ENCODE peak calls at places on chromosomes 12 and 14, in eight cellular contexts. S, C, N, D, Q, V, X and Y are unnamed samples.

GRCh38 chr12:18439541-18439940 is 178.2 kb downstream of the PIK3C2G start:
- DNase-seq in S (no peak), C (no peak), N (no peak), D (no peak), Q (no peak), V (no peak), X (no peak), Y (no peak)

GRCh38 chr12:4809013-4809448 is 88.8 kb downstream of the GALNT8 start:
- DNase-seq in S (no peak), C (peak; percentile 27), N (no peak), D (peak; percentile 72), Q (no peak), V (peak; percentile 49), X (no peak), Y (no peak)

GRCh38 chr14:93991212-93991611 is 5.9 kb upstream of the CCDC197 start:
- DNase-seq in S (no peak), C (no peak), N (no peak), D (no peak), Q (no peak), V (no peak), X (no peak), Y (no peak)

GRCh38 chr14:104393898-104394605 is 185.5 kb upstream of the C14orf180 start:
- DNase-seq in S (no peak), C (no peak), N (peak; percentile 62), D (no peak), Q (no peak), V (no peak), X (peak; percentile 22), Y (no peak)

GRCh38 chr12:59372971-59373370 is 222.9 kb upstream of the SLC16A7 start:
- DNase-seq in S (no peak), C (peak; percentile 40), N (no peak), D (peak; percentile 30), Q (no peak), V (peak; percentile 13), X (no peak), Y (no peak)

GRCh38 chr14:93029911-93030555 is 85.7 kb downstream of the ITPK1 start:
- DNase-seq in S (no peak), C (no peak), N (no peak), D (no peak), Q (no peak), V (no peak), X (no peak), Y (no peak)

GRCh38 chr12:55515696-55516095 is 23.5 kb downstream of the OR6C68 start:
- DNase-seq in S (no peak), C (no peak), N (no peak), D (no peak), Q (no peak), V (no peak), X (no peak), Y (no peak)

GRCh38 chr12:110012137-110012536 is 12.9 kb downstream of the ANKRD13A start:
- DNase-seq in S (no peak), C (no peak), N (no peak), D (no peak), Q (no peak), V (no peak), X (no peak), Y (no peak)

GRCh38 chr14:90677484-90678045 is 138.7 kb downstream of the TTC7B start:
- DNase-seq in S (no peak), C (no peak), N (no peak), D (no peak), Q (no peak), V (no peak), X (no peak), Y (no peak)

GRCh38 chr12:754871-755562 is 2.6 kb downstream of the WNK1 start:
- DNase-seq in S (peak; percentile 52), C (no peak), N (peak; percentile 21), D (no peak), Q (no peak), V (peak; percentile 37), X (no peak), Y (peak; percentile 65)

GRCh38 chr12:2856901-2857495 is at the start of gene TEX52:
- DNase-seq in S (no peak), C (no peak), N (no peak), D (no peak), Q (no peak), V (no peak), X (no peak), Y (no peak)

GRCh38 chr12:5889381-5890047 is 55.5 kb downstream of the ANO2 start:
- DNase-seq in S (no peak), C (no peak), N (no peak), D (no peak), Q (no peak), V (peak; percentile 27), X (no peak), Y (peak; percentile 27)

GRCh38 chr12:132165584-132165983 is 21.3 kb downstream of the NOC4L start:
- DNase-seq in S (no peak), C (no peak), N (no peak), D (no peak), Q (no peak), V (no peak), X (no peak), Y (no peak)

GRCh38 chr12:92244036-92244435 is 98.4 kb upstream of the BTG1 start:
- DNase-seq in S (no peak), C (no peak), N (no peak), D (no peak), Q (no peak), V (no peak), X (no peak), Y (no peak)

GRCh38 chr14:93068721-93069120 is 47.0 kb downstream of the ITPK1 start:
- DNase-seq in S (no peak), C (no peak), N (no peak), D (no peak), Q (no peak), V (no peak), X (no peak), Y (no peak)

GRCh38 chr12:25208554-25208953 is 13.5 kb downstream of the ETFRF1 start:
- DNase-seq in S (no peak), C (no peak), N (no peak), D (no peak), Q (no peak), V (no peak), X (no peak), Y (no peak)

GRCh38 chr12:58368001-58368400 is 426.6 kb downstream of the ATP23 start:
- DNase-seq in S (no peak), C (no peak), N (no peak), D (no peak), Q (no peak), V (no peak), X (no peak), Y (no peak)

GRCh38 chr12:117331691-117332090 is 29.7 kb downstream of the NOS1 start:
- DNase-seq in S (no peak), C (no peak), N (no peak), D (no peak), Q (no peak), V (no peak), X (no peak), Y (no peak)

GRCh38 chr14:51908086-51908485 is 47.7 kb downstream of the GNG2 start:
- DNase-seq in S (no peak), C (no peak), N (no peak), D (no peak), Q (no peak), V (no peak), X (no peak), Y (no peak)

GRCh38 chr12:108630481-108631207 is 3.0 kb downstream of the SELPLG start:
- DNase-seq in S (no peak), C (no peak), N (no peak), D (no peak), Q (no peak), V (no peak), X (no peak), Y (no peak)

GRCh38 chr14:60085085-60085484 is 6.6 kb upstream of the PCNX4 start:
- DNase-seq in S (no peak), C (no peak), N (no peak), D (no peak), Q (no peak), V (no peak), X (no peak), Y (no peak)

GRCh38 chr12:67915335-67915851 is 73.9 kb upstream of the IFNG-AS1 start:
- DNase-seq in S (no peak), C (no peak), N (no peak), D (no peak), Q (no peak), V (no peak), X (no peak), Y (no peak)

GRCh38 chr12:68435816-68436215 is 103.7 kb upstream of the MDM1 start:
- DNase-seq in S (no peak), C (no peak), N (no peak), D (no peak), Q (no peak), V (no peak), X (no peak), Y (no peak)